ENCODE peak calls at places on chromosome 22, in six cellular contexts. Q, S, M, W, D and N are unnamed samples.

GRCh38 chr22:36435516-36436415 is 45.7 kb downstream of the TXN2 start:
- DNase-seq in W (peak; percentile 51), S (peak; percentile 76), M (no peak), Q (no peak), D (peak; percentile 64), N (peak; percentile 56)

GRCh38 chr22:37328017-37328416 is 45.7 kb downstream of the CYTH4 start:
- DNase-seq in M (no peak), D (no peak), Q (peak; percentile 67), S (no peak), W (no peak), N (peak; percentile 97)

GRCh38 chr22:36562261-36562835 is 33.4 kb upstream of the EIF3D start:
- DNase-seq in M (no peak), W (no peak), S (no peak), Q (peak; percentile 32), D (no peak), N (no peak)

GRCh38 chr22:46055176-46055850 is 78.4 kb upstream of the WNT7B start:
- DNase-seq in S (peak; percentile 48), W (no peak), M (no peak), D (no peak), Q (no peak), N (no peak)

GRCh38 chr22:31206896-31207687 is 5.0 kb upstream of the LIMK2 start:
- DNase-seq in W (no peak), S (peak; percentile 92), D (no peak), M (no peak), Q (no peak), N (peak; percentile 99)

GRCh38 chr22:45880732-45881523 is 96.0 kb downstream of the WNT7B start:
- DNase-seq in Q (no peak), W (no peak), D (no peak), S (no peak), M (no peak), N (no peak)

GRCh38 chr22:26715392-26715939 is 58.1 kb downstream of the MIAT start:
- DNase-seq in W (no peak), Q (no peak), M (no peak), S (no peak), D (no peak), N (no peak)

GRCh38 chr22:24810043-24810749 is 4.2 kb downstream of the SGSM1 start:
- DNase-seq in D (no peak), W (no peak), Q (no peak), S (no peak), M (no peak), N (no peak)

GRCh38 chr22:23922921-23923320 is 28.7 kb downstream of the MIF start:
- DNase-seq in W (no peak), S (no peak), D (no peak), M (no peak), Q (no peak), N (no peak)

GRCh38 chr22:40758390-40758789 is 60.8 kb downstream of the SLC25A17 start:
- DNase-seq in W (no peak), S (no peak), Q (no peak), D (no peak), M (no peak), N (peak; percentile 67)

GRCh38 chr22:39176067-39176621 is 23.7 kb upstream of the CBX7 start:
- DNase-seq in M (no peak), Q (peak; percentile 57), D (no peak), S (peak; percentile 51), W (no peak), N (peak; percentile 77)